ENCODE peak calls at places on chromosomes 4 and X, in seven cellular contexts. One of them, this sample, is unnamed.

GRCh38 chr4:154779362-154779947 is 1.6 kb upstream of the RBM46 start:
- DNase-seq in BJ: no peak
- DNase-seq in cardiac fibroblast: peak; percentile 72
- DNase-seq in NB4: peak; percentile 8
- DNase-seq in lower lobe of right lung: no peak
- DNase-seq in epithelial cell of esophagus: peak; percentile 59
- DNase-seq in breast epithelium: no peak
- DNase-seq in this sample: no peak

GRCh38 chr4:7530932-7531639 is 96.4 kb upstream of the PSAPL1 start:
- DNase-seq in BJ: no peak
- DNase-seq in cardiac fibroblast: no peak
- DNase-seq in NB4: no peak
- DNase-seq in lower lobe of right lung: no peak
- DNase-seq in epithelial cell of esophagus: no peak
- DNase-seq in breast epithelium: no peak
- DNase-seq in this sample: no peak

GRCh38 chrX:37722595-37722994 is 37.0 kb downstream of the XK start:
- DNase-seq in BJ: no peak
- DNase-seq in cardiac fibroblast: no peak
- DNase-seq in NB4: no peak
- DNase-seq in lower lobe of right lung: no peak
- DNase-seq in epithelial cell of esophagus: no peak
- DNase-seq in breast epithelium: no peak
- DNase-seq in this sample: no peak

GRCh38 chr4:126924237-126924636 is 708.5 kb upstream of the INTU start:
- DNase-seq in BJ: no peak
- DNase-seq in cardiac fibroblast: no peak
- DNase-seq in NB4: no peak
- DNase-seq in lower lobe of right lung: no peak
- DNase-seq in epithelial cell of esophagus: no peak
- DNase-seq in breast epithelium: no peak
- DNase-seq in this sample: no peak

GRCh38 chr4:176065365-176066249 is at the start of gene WDR17:
- DNase-seq in BJ: no peak
- DNase-seq in cardiac fibroblast: peak; percentile 24
- DNase-seq in NB4: no peak
- DNase-seq in lower lobe of right lung: peak; percentile 93
- DNase-seq in epithelial cell of esophagus: peak; percentile 74
- DNase-seq in breast epithelium: peak; percentile 76
- DNase-seq in this sample: no peak

GRCh38 chr4:169238445-169238844 is 32.3 kb downstream of the SH3RF1 start:
- DNase-seq in BJ: no peak
- DNase-seq in cardiac fibroblast: peak; percentile 61
- DNase-seq in NB4: no peak
- DNase-seq in lower lobe of right lung: no peak
- DNase-seq in epithelial cell of esophagus: peak; percentile 67
- DNase-seq in breast epithelium: no peak
- DNase-seq in this sample: no peak

GRCh38 chr4:61517144-61517543 is 317.0 kb downstream of the ADGRL3 start:
- DNase-seq in BJ: no peak
- DNase-seq in cardiac fibroblast: no peak
- DNase-seq in NB4: no peak
- DNase-seq in lower lobe of right lung: no peak
- DNase-seq in epithelial cell of esophagus: no peak
- DNase-seq in breast epithelium: no peak
- DNase-seq in this sample: no peak

GRCh38 chr4:99473131-99473530 is 37.7 kb upstream of the C4orf17 start:
- DNase-seq in BJ: no peak
- DNase-seq in cardiac fibroblast: peak; percentile 42
- DNase-seq in NB4: no peak
- DNase-seq in lower lobe of right lung: no peak
- DNase-seq in epithelial cell of esophagus: peak; percentile 33
- DNase-seq in breast epithelium: no peak
- DNase-seq in this sample: no peak

GRCh38 chr4:72496119-72496518 is 72.9 kb downstream of the ADAMTS3 start:
- DNase-seq in BJ: no peak
- DNase-seq in cardiac fibroblast: peak; percentile 22
- DNase-seq in NB4: no peak
- DNase-seq in lower lobe of right lung: no peak
- DNase-seq in epithelial cell of esophagus: peak; percentile 24
- DNase-seq in breast epithelium: no peak
- DNase-seq in this sample: no peak

GRCh38 chr4:176002007-176002623 is 63.5 kb upstream of the WDR17 start:
- DNase-seq in BJ: no peak
- DNase-seq in cardiac fibroblast: peak; percentile 4
- DNase-seq in NB4: no peak
- DNase-seq in lower lobe of right lung: peak; percentile 66
- DNase-seq in epithelial cell of esophagus: peak; percentile 8
- DNase-seq in breast epithelium: no peak
- DNase-seq in this sample: no peak

GRCh38 chr4:165052627-165053026 is 1.0 kb upstream of the TRIM75 start:
- DNase-seq in BJ: no peak
- DNase-seq in cardiac fibroblast: no peak
- DNase-seq in NB4: no peak
- DNase-seq in lower lobe of right lung: no peak
- DNase-seq in epithelial cell of esophagus: no peak
- DNase-seq in breast epithelium: no peak
- DNase-seq in this sample: no peak

GRCh38 chrX:108304210-108304609 is 134.0 kb downstream of the COL4A6 start:
- DNase-seq in BJ: no peak
- DNase-seq in cardiac fibroblast: peak; percentile 22
- DNase-seq in NB4: peak; percentile 31
- DNase-seq in lower lobe of right lung: no peak
- DNase-seq in epithelial cell of esophagus: no peak
- DNase-seq in breast epithelium: no peak
- DNase-seq in this sample: no peak
- TF ChIP-seq CTCF in BJ: no peak
- TF ChIP-seq CTCF in cardiac fibroblast: peak; percentile 40
- TF ChIP-seq CTCF in NB4: peak; percentile 45
- TF ChIP-seq CTCF in lower lobe of right lung: no peak
- TF ChIP-seq CTCF in epithelial cell of esophagus: peak; percentile 50
- TF ChIP-seq CTCF in breast epithelium: no peak
- TF ChIP-seq CTCF in this sample: no peak

DNA sequence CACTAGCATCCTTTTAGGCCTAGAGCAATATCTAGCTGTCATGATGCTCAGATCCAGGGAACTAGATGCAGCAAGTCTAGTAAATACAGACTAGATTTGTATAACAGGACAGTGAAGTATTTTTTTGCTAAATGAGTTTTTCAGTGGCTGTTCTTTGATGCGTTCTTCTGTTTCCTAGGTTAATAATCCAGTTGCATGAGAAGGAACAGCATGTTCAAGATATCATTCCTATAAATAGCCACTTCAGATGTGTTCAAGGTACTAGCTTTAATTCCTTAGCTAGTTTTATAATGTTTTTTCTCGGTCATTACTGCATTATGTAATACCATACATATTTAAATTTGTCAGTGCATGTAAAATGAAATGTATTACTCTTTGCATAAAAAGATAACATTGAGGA is 4.7 kb downstream of the OCRL start:
- DNase-seq in BJ: no peak
- DNase-seq in cardiac fibroblast: no peak
- DNase-seq in NB4: no peak
- DNase-seq in lower lobe of right lung: no peak
- DNase-seq in epithelial cell of esophagus: no peak
- DNase-seq in breast epithelium: no peak
- DNase-seq in this sample: no peak
- H3K4me3 ChIP-seq in BJ: no peak overlapping the region
- H3K4me3 ChIP-seq in cardiac fibroblast: no peak overlapping the region
- H3K4me3 ChIP-seq in NB4: no peak overlapping the region
- H3K4me3 ChIP-seq in lower lobe of right lung: no peak overlapping the region
- H3K4me3 ChIP-seq in epithelial cell of esophagus: no peak overlapping the region
- H3K4me3 ChIP-seq in breast epithelium: no peak overlapping the region
- H3K4me3 ChIP-seq in this sample: no peak overlapping the region

GRCh38 chr4:86818211-86818610 is 31.0 kb downstream of the SLC10A6 start:
- DNase-seq in BJ: no peak
- DNase-seq in cardiac fibroblast: no peak
- DNase-seq in NB4: no peak
- DNase-seq in lower lobe of right lung: no peak
- DNase-seq in epithelial cell of esophagus: no peak
- DNase-seq in breast epithelium: no peak
- DNase-seq in this sample: no peak

GRCh38 chr4:86822136-86822535 is 27.0 kb downstream of the SLC10A6 start:
- DNase-seq in BJ: no peak
- DNase-seq in cardiac fibroblast: peak; percentile 27
- DNase-seq in NB4: no peak
- DNase-seq in lower lobe of right lung: no peak
- DNase-seq in epithelial cell of esophagus: peak; percentile 77
- DNase-seq in breast epithelium: no peak
- DNase-seq in this sample: no peak

GRCh38 chr4:86815653-86816052 is 33.5 kb downstream of the SLC10A6 start:
- DNase-seq in BJ: no peak
- DNase-seq in cardiac fibroblast: no peak
- DNase-seq in NB4: no peak
- DNase-seq in lower lobe of right lung: no peak
- DNase-seq in epithelial cell of esophagus: no peak
- DNase-seq in breast epithelium: no peak
- DNase-seq in this sample: no peak

GRCh38 chr4:86816463-86817107 is 32.6 kb downstream of the SLC10A6 start:
- DNase-seq in BJ: peak; percentile 61
- DNase-seq in cardiac fibroblast: no peak
- DNase-seq in NB4: no peak
- DNase-seq in lower lobe of right lung: no peak
- DNase-seq in epithelial cell of esophagus: no peak
- DNase-seq in breast epithelium: no peak
- DNase-seq in this sample: no peak

GRCh38 chr4:86818845-86819244 is 30.3 kb downstream of the SLC10A6 start:
- DNase-seq in BJ: no peak
- DNase-seq in cardiac fibroblast: no peak
- DNase-seq in NB4: peak; percentile 11
- DNase-seq in lower lobe of right lung: no peak
- DNase-seq in epithelial cell of esophagus: no peak
- DNase-seq in breast epithelium: no peak
- DNase-seq in this sample: no peak
- TF ChIP-seq CTCF in BJ: peak; percentile 11
- TF ChIP-seq CTCF in cardiac fibroblast: no peak
- TF ChIP-seq CTCF in NB4: no peak
- TF ChIP-seq CTCF in lower lobe of right lung: no peak
- TF ChIP-seq CTCF in epithelial cell of esophagus: no peak
- TF ChIP-seq CTCF in breast epithelium: no peak
- TF ChIP-seq CTCF in this sample: no peak

DNA sequence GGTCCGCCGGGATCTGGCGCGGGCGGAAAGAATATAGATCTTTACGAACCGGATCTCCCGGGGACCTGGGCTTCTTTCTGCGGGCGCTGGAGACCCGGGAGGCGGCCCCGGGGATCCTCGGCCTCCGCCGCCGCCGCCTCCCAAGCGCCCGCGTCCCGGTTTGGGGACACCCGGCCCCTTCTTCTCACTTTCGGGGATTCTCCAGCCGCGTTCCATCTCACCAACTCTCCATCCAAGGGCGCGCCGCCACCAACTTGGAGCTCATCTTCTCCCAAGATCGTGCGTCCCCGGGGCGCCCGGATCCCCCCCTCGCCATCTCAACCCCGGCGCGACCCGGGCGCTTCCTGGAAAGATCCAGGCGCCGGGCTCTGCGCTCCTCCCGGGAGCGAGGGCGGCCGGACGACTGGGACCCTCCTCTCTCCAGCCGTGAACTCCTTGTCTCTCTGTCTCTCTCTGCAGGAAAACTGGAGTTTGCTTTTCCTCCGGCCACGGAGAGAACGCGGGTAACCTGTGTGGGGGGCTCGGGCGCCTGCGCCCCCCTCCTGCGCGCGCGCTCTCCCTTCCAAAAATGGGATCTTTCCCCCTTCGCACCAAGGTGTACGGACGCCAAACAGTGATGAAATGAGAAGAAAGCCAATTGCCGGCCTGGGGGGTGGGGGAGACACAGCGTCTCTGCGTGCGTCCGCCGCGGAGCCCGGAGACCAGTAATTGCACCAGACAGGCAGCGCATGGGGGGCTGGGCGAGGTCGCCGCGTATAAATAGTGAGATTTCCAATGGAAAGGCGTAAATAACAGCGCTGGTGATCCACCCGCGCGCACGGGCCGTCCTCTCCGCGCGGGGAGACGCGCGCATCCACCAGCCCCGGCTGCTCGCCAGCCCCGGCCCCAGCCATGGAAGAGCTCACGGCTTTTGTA is at the start of gene SHOX:
- DNase-seq in BJ: peak; percentile 81
- DNase-seq in cardiac fibroblast: peak; percentile 13
- DNase-seq in NB4: no peak
- DNase-seq in lower lobe of right lung: no peak
- DNase-seq in epithelial cell of esophagus: no peak
- DNase-seq in breast epithelium: no peak
- DNase-seq in this sample: no peak
- H3K4me3 ChIP-seq in BJ: peak within 1 kb of the TSS; percentile 94
- H3K4me3 ChIP-seq in cardiac fibroblast: no peak within 1 kb of the TSS
- H3K4me3 ChIP-seq in NB4: no peak within 1 kb of the TSS
- H3K4me3 ChIP-seq in lower lobe of right lung: no peak within 1 kb of the TSS
- H3K4me3 ChIP-seq in epithelial cell of esophagus: no peak within 1 kb of the TSS
- H3K4me3 ChIP-seq in breast epithelium: peak within 1 kb of the TSS; percentile 17
- H3K4me3 ChIP-seq in this sample: no peak within 1 kb of the TSS

DNA sequence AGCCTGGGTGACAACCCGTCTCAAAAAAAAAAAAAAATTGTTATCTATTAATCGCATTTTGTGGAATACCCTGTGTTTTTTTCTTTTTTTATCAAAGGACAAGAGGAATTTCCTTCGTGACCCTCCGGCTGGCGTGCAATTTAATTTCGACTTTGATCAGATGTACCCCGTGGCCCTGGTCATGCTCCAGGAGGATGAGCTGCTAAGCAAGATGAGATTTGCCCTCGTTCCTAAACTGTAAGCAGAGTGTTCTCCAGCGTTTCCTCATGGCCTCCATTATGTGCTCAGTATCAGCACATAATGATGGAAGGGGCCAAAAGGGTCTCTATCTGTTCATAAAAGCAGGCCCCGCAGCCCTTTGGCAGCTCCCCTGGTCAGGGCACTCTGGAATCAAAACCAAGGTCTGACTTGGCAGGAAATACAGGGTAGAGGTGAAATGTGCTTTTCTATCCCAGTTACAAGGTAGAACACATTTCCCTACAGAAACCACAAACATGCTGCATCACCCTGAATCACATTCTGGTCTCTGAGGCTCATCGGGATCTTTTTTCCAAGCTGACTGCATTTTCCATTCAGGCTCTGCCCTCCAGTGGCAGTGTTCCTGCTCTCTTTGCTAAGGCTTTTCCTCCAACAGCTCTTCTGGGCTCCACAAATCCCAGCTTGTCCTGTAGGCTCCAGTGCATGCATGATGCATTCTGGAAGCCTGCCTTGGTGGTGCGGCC is 24.4 kb downstream of the SYAP1 start:
- DNase-seq in BJ: no peak
- DNase-seq in cardiac fibroblast: peak; percentile 73
- DNase-seq in NB4: no peak
- DNase-seq in lower lobe of right lung: no peak
- DNase-seq in epithelial cell of esophagus: peak; percentile 78
- DNase-seq in breast epithelium: no peak
- DNase-seq in this sample: peak; percentile 38
- TF ChIP-seq CTCF in BJ: peak; percentile 38
- TF ChIP-seq CTCF in cardiac fibroblast: peak; percentile 24
- TF ChIP-seq CTCF in NB4: no peak
- TF ChIP-seq CTCF in lower lobe of right lung: no peak
- TF ChIP-seq CTCF in epithelial cell of esophagus: peak; percentile 10
- TF ChIP-seq CTCF in breast epithelium: no peak
- TF ChIP-seq CTCF in this sample: peak; percentile 44